ENCODE peak calls at places on chromosomes 6 and 20, in five cellular contexts. T is ovary, R is SK-N-SH, U is GM12878, B is HepG2. K is an unnamed sample. For H3K4me1, the result is how much of the 10 kb centered on the place peaks cover.

GRCh38 chr6:1348675-1349074 is 36.8 kb downstream of the FOXQ1 start:
- DNase-seq in T (no peak), R (no peak), U (no peak), B (no peak), K (no peak)

GRCh38 chr6:153074761-153075160 is 56.3 kb downstream of the RGS17 start:
- DNase-seq in T (no peak), R (no peak), U (no peak), B (no peak), K (no peak)

GRCh38 chr20:34701405-34702085 is 2.6 kb upstream of the TP53INP2 start:
- DNase-seq in T (no peak), R (no peak), U (no peak), B (peak), K (no peak)

GRCh38 chr6:166612471-166612881 is 14.6 kb downstream of the RPS6KA2 start:
- DNase-seq in T (peak), R (no peak), U (no peak), B (no peak), K (no peak)

GRCh38 chr6:131383421-131384411 is 189.3 kb upstream of the ARG1 start:
- DNase-seq in T (no peak), R (no peak), U (no peak), B (no peak), K (peak)

GRCh38 chr20:51531141-51531710 is 11.3 kb downstream of the NFATC2 start:
- DNase-seq in T (no peak), R (no peak), U (no peak), B (no peak), K (no peak)

GRCh38 chr6:104955927-104956662 is 812 bp upstream of the LIN28B start:
- DNase-seq in T (no peak), R (peak), U (no peak), B (peak), K (no peak)

GRCh38 chr6:146901940-146902816 is 302.0 kb upstream of the STXBP5 start:
- DNase-seq in T (no peak), R (no peak), U (no peak), B (peak), K (no peak)

GRCh38 chr6:156449569-156449968 is 327.6 kb upstream of the ARID1B start:
- DNase-seq in T (no peak), R (no peak), U (no peak), B (no peak), K (no peak)

GRCh38 chr6:85041376-85041775 is 277.0 kb upstream of the TBX18 start:
- DNase-seq in T (no peak), R (no peak), U (peak), B (no peak), K (no peak)

DNA sequence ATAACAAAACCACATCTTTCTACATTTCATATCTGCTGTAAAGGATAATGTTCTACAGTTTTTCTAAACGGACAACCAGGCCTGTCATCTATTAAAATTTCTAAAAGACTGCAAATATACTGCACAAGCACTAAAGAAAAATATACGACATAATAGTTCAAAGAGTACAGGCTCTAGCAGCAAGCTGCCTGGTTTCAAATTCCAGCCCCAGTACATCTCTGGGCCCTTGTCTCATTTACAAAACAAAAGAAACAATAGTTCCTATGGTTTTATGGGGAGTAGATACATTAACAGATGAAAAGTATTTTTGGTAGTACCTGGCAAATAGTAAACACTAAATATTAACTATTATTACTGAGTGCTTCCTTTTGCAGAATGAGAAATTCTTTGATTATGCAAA is 24.1 kb downstream of the DEK start:
- DNase-seq in T (no peak), R (no peak), U (no peak), B (no peak), K (no peak)
- TF ChIP-seq EP300 in T (no peak), R (no peak), U (no peak), B (no peak), K (no peak)

GRCh38 chr6:16493802-16494201 is 255.4 kb downstream of the GMPR start:
- DNase-seq in T (no peak), R (no peak), U (no peak), B (no peak), K (no peak)
- H3K4me1 ChIP-seq in T (under half), R (under half), U (half or more), B (under half), K (under half)

DNA sequence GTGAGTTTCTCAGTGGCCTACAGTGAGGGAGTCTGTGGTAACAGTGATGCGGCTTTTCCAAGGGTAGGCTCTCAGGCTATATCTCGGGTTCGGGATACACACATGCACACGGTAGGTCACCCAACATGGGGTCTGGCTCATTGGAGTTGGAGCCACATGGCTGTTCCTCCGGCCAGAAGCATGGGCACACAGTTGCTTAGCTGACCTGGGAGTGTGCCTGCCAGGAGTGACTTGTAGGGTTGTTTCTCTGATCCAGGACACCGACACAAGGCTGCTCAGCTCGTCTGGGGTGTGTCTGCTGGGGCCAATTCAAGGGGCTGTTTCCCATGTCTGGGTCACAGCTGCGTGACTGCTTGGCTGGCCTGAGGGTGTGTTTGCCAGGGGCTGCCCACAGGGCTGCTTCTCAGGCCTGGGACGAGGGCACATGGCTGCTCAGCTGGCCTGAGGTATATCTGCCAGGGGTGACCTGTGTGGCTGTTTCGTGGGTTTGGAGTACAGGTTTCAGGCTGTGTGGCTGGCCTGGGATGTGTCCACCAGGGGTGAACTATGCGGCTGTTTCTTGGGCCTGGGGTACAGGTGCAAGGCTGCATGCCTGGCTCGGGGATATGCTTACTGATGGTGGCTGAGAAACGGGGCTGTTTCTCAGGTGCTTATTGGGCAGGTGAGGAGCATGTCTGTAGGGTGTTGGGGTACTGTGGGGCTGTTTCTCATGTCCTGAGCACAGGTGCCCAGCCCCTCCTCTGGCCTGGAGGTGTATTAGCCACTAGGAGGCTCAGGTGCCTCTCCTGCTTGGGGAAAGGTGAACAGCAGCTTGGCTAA is 15.2 kb downstream of the KIF25 start:
- DNase-seq in T (no peak), R (no peak), U (no peak), B (no peak), K (no peak)
- H3K4me3 ChIP-seq in T (no peak), R (no peak), U (no peak), B (no peak), K (no peak)

GRCh38 chr20:36835453-36836198 is 40.3 kb upstream of the TLDC2 start:
- DNase-seq in T (peak), R (peak), U (peak), B (no peak), K (peak)

GRCh38 chr20:36835025-36835424 is 40.9 kb upstream of the TLDC2 start:
- DNase-seq in T (no peak), R (no peak), U (no peak), B (no peak), K (no peak)

GRCh38 chr20:36833275-36834020 is 42.5 kb upstream of the TLDC2 start:
- DNase-seq in T (peak), R (no peak), U (no peak), B (no peak), K (no peak)

GRCh38 chr20:36839150-36839549 is 36.8 kb upstream of the TLDC2 start:
- DNase-seq in T (no peak), R (no peak), U (no peak), B (no peak), K (no peak)

GRCh38 chr20:36836591-36837329 is 39.2 kb upstream of the TLDC2 start:
- DNase-seq in T (peak), R (peak), U (no peak), B (peak), K (no peak)
- TF ChIP-seq EP300 in T (no peak), R (no peak), U (no peak), B (no peak), K (no peak)

GRCh38 chr6:126152346-126152745 is 166.0 kb downstream of the TRMT11 start:
- DNase-seq in T (no peak), R (no peak), U (no peak), B (no peak), K (no peak)
- H3K4me1 ChIP-seq in T (under half), R (under half), U (under half), B (under half), K (under half)

K was measured in tibial nerve.